ENCODE peak calls at places on chromosomes 11 and 22, in six cellular contexts. S, Y, I, U, R and H are unnamed samples.

GRCh38 chr22:38346506-38346905 is 29.3 kb upstream of the CSNK1E start:
- DNase-seq in S (no peak), Y (no peak), I (no peak), U (no peak), R (no peak), H (no peak)

GRCh38 chr11:43503417-43503816 is 144.7 kb downstream of the TTC17 start:
- DNase-seq in S (no peak), Y (peak), I (no peak), U (no peak), R (no peak), H (no peak)

GRCh38 chr11:20238712-20239111 is 78.4 kb upstream of the DBX1 start:
- DNase-seq in S (no peak), Y (no peak), I (no peak), U (no peak), R (no peak), H (peak)

GRCh38 chr11:68012843-68013610 is 2.9 kb downstream of the ALDH3B1 start:
- DNase-seq in S (peak), Y (no peak), I (no peak), U (no peak), R (peak), H (peak)

GRCh38 chr11:30488304-30488998 is 97.7 kb downstream of the MPPED2 start:
- DNase-seq in S (peak), Y (no peak), I (no peak), U (no peak), R (no peak), H (peak)

GRCh38 chr22:41975299-41976069 is 6.2 kb downstream of the SEPTIN3 start:
- DNase-seq in S (no peak), Y (no peak), I (no peak), U (no peak), R (no peak), H (no peak)

GRCh38 chr22:19086944-19087343 is 35.3 kb downstream of the DGCR2 start:
- DNase-seq in S (no peak), Y (peak), I (no peak), U (no peak), R (no peak), H (no peak)

GRCh38 chr11:94171693-94172440 is 43.2 kb downstream of the PANX1 start:
- DNase-seq in S (peak), Y (peak), I (no peak), U (no peak), R (no peak), H (peak)

GRCh38 chr11:60447070-60447469 is 8.6 kb upstream of the MS4A1 start:
- DNase-seq in S (no peak), Y (no peak), I (no peak), U (no peak), R (no peak), H (no peak)

GRCh38 chr11:36352919-36353318 is 56.8 kb downstream of the PRR5L start:
- DNase-seq in S (no peak), Y (no peak), I (no peak), U (no peak), R (no peak), H (no peak)

GRCh38 chr22:31561238-31561887 is 65.0 kb downstream of the SFI1 start:
- DNase-seq in S (peak), Y (peak), I (peak), U (no peak), R (peak), H (peak)

GRCh38 chr11:112321521-112322172 is 61.0 kb upstream of the PLET1 start:
- DNase-seq in S (peak), Y (no peak), I (peak), U (no peak), R (no peak), H (peak)

GRCh38 chr11:120774591-120775386 is 249.1 kb upstream of the TBCEL start:
- DNase-seq in S (no peak), Y (no peak), I (no peak), U (no peak), R (no peak), H (no peak)

GRCh38 chr11:86743223-86744118 is 56.9 kb upstream of the PRSS23 start:
- DNase-seq in S (peak), Y (peak), I (no peak), U (no peak), R (no peak), H (peak)

GRCh38 chr11:111443640-111444039 is 64.6 kb upstream of the POU2AF1 start:
- DNase-seq in S (no peak), Y (no peak), I (no peak), U (no peak), R (no peak), H (no peak)

GRCh38 chr11:65047581-65048422 is 6.8 kb downstream of the SAC3D1 start:
- DNase-seq in S (no peak), Y (no peak), I (peak), U (no peak), R (no peak), H (no peak)

GRCh38 chr11:11979487-11980117 is 28.8 kb downstream of the DKK3 start:
- DNase-seq in S (peak), Y (no peak), I (peak), U (no peak), R (no peak), H (no peak)

GRCh38 chr11:71977743-71978418 is 20.8 kb upstream of the IL18BP start:
- DNase-seq in S (peak), Y (peak), I (peak), U (no peak), R (peak), H (peak)

GRCh38 chr22:44947029-44947428 is 62.8 kb downstream of the PHF21B start:
- DNase-seq in S (no peak), Y (no peak), I (no peak), U (no peak), R (no peak), H (no peak)

GRCh38 chr11:100637706-100638105 is 49.4 kb upstream of the ARHGAP42 start:
- DNase-seq in S (no peak), Y (no peak), I (no peak), U (no peak), R (no peak), H (no peak)

GRCh38 chr22:27108425-27109114 is 451.2 kb downstream of the MIAT start:
- DNase-seq in S (peak), Y (no peak), I (no peak), U (no peak), R (peak), H (peak)

GRCh38 chr11:19674831-19675230 is 37.8 kb upstream of the NAV2 start:
- DNase-seq in S (no peak), Y (no peak), I (no peak), U (no peak), R (no peak), H (no peak)

GRCh38 chr11:47272706-47273105 is 2.8 kb downstream of the MADD start:
- DNase-seq in S (no peak), Y (peak), I (no peak), U (no peak), R (no peak), H (no peak)

GRCh38 chr22:43543522-43544281 is 131.9 kb downstream of the MPPED1 start:
- DNase-seq in S (no peak), Y (no peak), I (no peak), U (no peak), R (no peak), H (no peak)

GRCh38 chr11:95924414-95924760 is 480 bp upstream of the MTMR2 start:
- DNase-seq in S (peak), Y (no peak), I (no peak), U (no peak), R (no peak), H (no peak)

GRCh38 chr11:27902981-27903624 is 202.8 kb upstream of the BDNF start:
- DNase-seq in S (peak), Y (no peak), I (no peak), U (no peak), R (no peak), H (no peak)

GRCh38 chr11:57792060-57792541 is 30.5 kb downstream of the CTNND1 start:
- DNase-seq in S (no peak), Y (peak), I (peak), U (peak), R (no peak), H (peak)

GRCh38 chr11:64237484-64237951 is 3.1 kb downstream of the VEGFB start:
- DNase-seq in S (no peak), Y (no peak), I (no peak), U (no peak), R (no peak), H (peak)

GRCh38 chr11:116698080-116698479 is 74.7 kb downstream of the BUD13 start:
- DNase-seq in S (no peak), Y (no peak), I (no peak), U (no peak), R (no peak), H (no peak)

GRCh38 chr22:41367680-41368542 is 13.8 kb upstream of the TEF start:
- DNase-seq in S (no peak), Y (no peak), I (peak), U (no peak), R (peak), H (peak)

GRCh38 chr11:44162004-44162403 is 66.5 kb downstream of the EXT2 start:
- DNase-seq in S (no peak), Y (no peak), I (no peak), U (no peak), R (no peak), H (no peak)

GRCh38 chr22:44329179-44329796 is 16.5 kb upstream of the SHISAL1 start:
- DNase-seq in S (no peak), Y (no peak), I (no peak), U (no peak), R (no peak), H (no peak)

GRCh38 chr22:45320326-45320976 is 10.7 kb downstream of the FAM118A start:
- DNase-seq in S (no peak), Y (no peak), I (no peak), U (no peak), R (no peak), H (no peak)

GRCh38 chr11:123536690-123537437 is 106.8 kb downstream of the GRAMD1B start:
- DNase-seq in S (peak), Y (no peak), I (peak), U (no peak), R (no peak), H (peak)

GRCh38 chr11:128448487-128448886 is 138.9 kb downstream of the ETS1 start:
- DNase-seq in S (peak), Y (no peak), I (no peak), U (no peak), R (no peak), H (peak)
- TF ChIP-seq POLR2A in S (no peak), Y (no peak), I (no peak), U (no peak), R (no peak), H (no peak)

GRCh38 chr11:82986491-82986890 is 85.0 kb downstream of the DDIAS start:
- DNase-seq in S (no peak), Y (no peak), I (no peak), U (no peak), R (no peak), H (no peak)
- H3K27ac ChIP-seq in S (no peak), Y (no peak), I (no peak), U (no peak), R (no peak), H (no peak)

GRCh38 chr22:29260601-29261315 is 7.0 kb downstream of the RHBDD3 start:
- DNase-seq in S (no peak), Y (no peak), I (no peak), U (no peak), R (no peak), H (peak)

GRCh38 chr22:29258407-29259252 is 9.2 kb downstream of the RHBDD3 start:
- DNase-seq in S (no peak), Y (no peak), I (no peak), U (no peak), R (no peak), H (no peak)

GRCh38 chr22:29257751-29258181 is 10.0 kb downstream of the RHBDD3 start:
- DNase-seq in S (no peak), Y (no peak), I (no peak), U (no peak), R (no peak), H (peak)

GRCh38 chr22:29260031-29260560 is 7.7 kb downstream of the RHBDD3 start:
- DNase-seq in S (no peak), Y (no peak), I (no peak), U (no peak), R (no peak), H (no peak)

DNA sequence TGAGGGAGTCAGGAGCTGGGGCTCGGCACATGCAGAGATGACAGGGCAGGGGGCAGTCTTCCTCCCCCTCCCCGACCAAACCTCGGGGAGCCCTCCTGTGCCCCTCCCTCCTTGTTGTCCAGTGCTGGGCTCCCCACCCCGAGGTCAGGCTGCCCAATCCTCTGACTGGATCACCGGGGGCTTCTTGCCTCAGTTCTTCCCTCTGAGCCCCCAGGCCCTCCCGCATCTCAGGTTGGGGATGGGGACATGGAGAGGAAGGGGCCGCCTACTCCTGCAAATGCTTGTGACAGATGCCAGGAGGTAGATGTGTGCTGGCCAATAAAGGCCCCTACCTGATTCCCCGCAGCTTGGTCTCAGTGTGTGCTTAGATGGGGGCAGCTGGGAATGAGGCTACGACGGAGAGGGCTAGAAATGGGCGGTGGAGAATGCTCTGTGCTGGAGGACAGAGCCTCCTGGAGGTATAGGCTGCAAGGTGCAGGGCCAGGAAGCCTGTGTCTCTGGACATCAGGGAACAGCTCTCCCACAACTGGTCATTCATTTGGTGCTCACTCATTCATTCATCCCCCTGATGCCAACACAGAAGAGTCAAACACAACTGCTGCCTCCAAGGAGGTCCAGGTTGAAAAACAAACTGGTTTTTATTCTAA is 8.4 kb downstream of the RHBDD3 start:
- DNase-seq in S (peak), Y (peak), I (no peak), U (no peak), R (no peak), H (no peak)
- TF ChIP-seq CTCF in S (no peak), Y (no peak), I (no peak), U (no peak), R (no peak), H (no peak)

GRCh38 chr11:33774356-33775063 is at the start of gene FBXO3:
- DNase-seq in S (peak), Y (peak), I (peak), U (peak), R (peak), H (peak)
- TF ChIP-seq POLR2A in S (peak), Y (peak), I (peak), U (no peak), R (no peak), H (peak)

DNA sequence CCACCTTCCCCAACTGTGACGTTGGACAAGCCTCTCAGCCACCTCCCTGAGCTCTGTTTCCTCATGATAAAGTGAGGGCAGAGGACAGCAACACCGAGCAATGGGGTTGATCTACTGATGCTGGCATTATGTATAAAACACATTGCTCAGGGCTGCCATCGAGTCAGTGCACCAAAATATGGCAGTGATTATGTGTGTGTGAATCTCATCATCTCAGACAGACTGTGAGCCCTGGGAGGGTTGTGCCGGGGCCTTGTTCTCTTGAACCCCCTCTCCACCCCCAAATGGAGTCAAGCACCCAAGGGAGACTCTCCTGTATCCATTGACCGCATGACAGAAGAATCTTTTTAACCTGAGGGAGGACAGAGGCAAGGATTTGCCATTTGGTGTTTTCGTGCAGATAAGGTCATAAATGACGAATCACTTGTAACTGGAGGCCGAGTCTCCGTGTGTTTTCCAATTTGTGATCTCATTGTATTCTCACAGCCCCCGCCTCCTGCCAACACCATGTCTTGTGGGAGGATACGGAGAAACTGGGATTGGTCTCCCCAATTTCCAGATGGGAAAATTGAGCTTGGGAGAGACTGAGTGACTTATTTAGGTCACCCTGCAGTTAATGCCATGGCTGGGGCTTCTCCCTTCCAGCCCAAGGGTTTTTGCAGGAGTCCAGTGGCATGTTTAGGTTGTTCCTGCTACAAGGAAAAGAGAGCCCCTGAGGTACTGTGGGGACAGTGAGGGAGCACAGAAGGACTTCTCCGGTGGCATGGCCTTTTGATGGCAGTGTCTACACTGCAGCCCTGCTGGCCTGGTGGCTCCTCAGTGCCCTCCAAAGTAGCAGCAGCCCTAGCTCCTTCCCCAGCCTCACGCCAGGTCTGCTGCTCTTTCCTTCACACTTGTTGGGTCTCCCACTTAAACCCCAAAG is 52.4 kb downstream of the CHRDL2 start:
- DNase-seq in S (no peak), Y (peak), I (peak), U (no peak), R (no peak), H (no peak)
- H3K27ac ChIP-seq in S (peak), Y (no peak), I (peak), U (no peak), R (no peak), H (no peak)

GRCh38 chr11:104259121-104259610 is 95.2 kb upstream of the PDGFD start:
- DNase-seq in S (no peak), Y (no peak), I (no peak), U (no peak), R (no peak), H (no peak)

GRCh38 chr11:104260456-104260855 is 96.5 kb upstream of the PDGFD start:
- DNase-seq in S (no peak), Y (no peak), I (no peak), U (no peak), R (no peak), H (no peak)

GRCh38 chr11:104254347-104254746 is 90.4 kb upstream of the PDGFD start:
- DNase-seq in S (peak), Y (peak), I (no peak), U (no peak), R (no peak), H (peak)

GRCh38 chr11:104256525-104256924 is 92.6 kb upstream of the PDGFD start:
- DNase-seq in S (peak), Y (no peak), I (no peak), U (no peak), R (no peak), H (no peak)
- TF ChIP-seq CTCF in S (no peak), Y (no peak), I (peak), U (no peak), R (no peak), H (peak)

DNA sequence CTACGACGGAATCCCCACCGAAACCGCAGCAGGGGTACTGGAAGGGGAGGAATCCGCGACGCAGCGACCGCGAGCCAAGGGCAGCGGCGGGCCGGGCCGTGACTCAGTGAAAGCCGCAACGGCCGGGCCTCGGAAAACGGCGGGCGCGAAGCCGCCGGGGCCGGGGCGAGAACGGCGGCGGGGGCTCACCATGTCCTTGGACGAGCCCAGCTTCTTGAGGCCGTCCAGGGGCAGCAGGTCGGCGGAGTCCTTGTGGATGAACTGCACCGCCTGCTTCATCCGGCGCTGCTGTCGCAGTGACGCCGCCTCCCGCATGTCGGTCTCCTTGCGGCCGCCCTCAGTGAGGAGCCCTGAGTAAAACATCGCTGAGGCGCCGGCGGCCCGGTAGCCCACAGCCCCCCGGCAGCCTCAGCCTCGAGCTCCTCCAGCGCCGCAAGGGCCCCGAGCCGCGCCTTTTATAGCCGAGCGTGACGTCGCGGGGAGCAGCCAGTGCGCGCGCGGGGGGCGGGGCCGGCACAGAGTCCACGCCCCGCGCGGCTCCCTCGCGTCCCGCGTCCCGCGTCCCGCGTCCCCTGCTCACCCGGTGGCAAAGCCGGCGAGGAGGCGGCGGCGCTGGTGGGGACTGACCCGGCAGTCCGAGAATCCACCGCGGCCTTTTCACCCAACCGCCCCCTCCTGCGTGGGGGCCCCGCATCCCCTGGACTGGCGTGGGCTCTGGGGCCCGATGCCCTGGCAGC is at the start of gene NRIP3:
- DNase-seq in S (peak), Y (peak), I (peak), U (peak), R (peak), H (peak)
- TF ChIP-seq POLR2A in S (peak), Y (peak), I (no peak), U (no peak), R (no peak), H (no peak)

GRCh38 chr11:1300569-1301187 is 8.8 kb downstream of the TOLLIP start:
- DNase-seq in S (no peak), Y (no peak), I (no peak), U (no peak), R (peak), H (peak)

GRCh38 chr11:1300121-1300520 is 9.3 kb downstream of the TOLLIP start:
- DNase-seq in S (no peak), Y (no peak), I (no peak), U (no peak), R (peak), H (no peak)

GRCh38 chr11:1301220-1302000 is 8.0 kb downstream of the TOLLIP start:
- DNase-seq in S (no peak), Y (no peak), I (no peak), U (no peak), R (peak), H (no peak)

GRCh38 chr11:1298695-1299492 is 10.5 kb downstream of the TOLLIP start:
- DNase-seq in S (peak), Y (peak), I (peak), U (no peak), R (peak), H (peak)

GRCh38 chr11:1299621-1300020 is 9.8 kb downstream of the TOLLIP start:
- DNase-seq in S (no peak), Y (no peak), I (no peak), U (no peak), R (peak), H (peak)
- H3K27ac ChIP-seq in S (no peak), Y (no peak), I (no peak), U (peak), R (no peak), H (peak)

DNA sequence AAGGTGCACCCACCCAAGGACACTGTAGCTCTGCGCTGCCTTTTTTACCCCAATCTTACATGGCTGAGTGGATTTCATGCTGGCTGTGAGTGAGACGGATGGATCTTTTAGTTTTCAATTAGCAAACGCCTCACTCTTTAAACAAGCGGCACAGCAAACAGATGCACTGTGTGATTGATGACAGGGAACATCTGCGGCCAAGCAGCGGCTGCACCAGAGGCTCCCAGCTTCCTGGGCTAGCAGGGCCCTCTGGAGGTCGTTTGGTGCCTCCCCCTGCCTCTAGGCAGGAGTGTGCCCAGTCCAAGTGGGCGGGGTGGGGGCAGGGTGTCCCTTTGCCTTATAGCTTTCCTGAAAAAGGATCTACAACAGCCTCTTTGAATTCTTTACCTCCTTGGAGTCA is 2.1 kb upstream of the DRD2 start:
- DNase-seq in S (no peak), Y (peak), I (no peak), U (no peak), R (no peak), H (no peak)
- TF ChIP-seq CTCF in S (no peak), Y (peak), I (no peak), U (no peak), R (no peak), H (no peak)